ENCODE peak calls at places on chromosome 11, in eight cellular contexts. X is activated CD8-positive, alpha-beta T cell treated with anti-CD3 and anti-CD28 coated beads for 36 hours; N is GM12865; C is DMS153; I is midbrain; M is transverse colon; J is coronary artery; E is stimulated activated CD4-positive, alpha-beta T cell treated with anti-CD3 and anti-CD28 coated beads, Interleukin-2, amount 100 ng/mL, for 48 hours. Y is an unnamed sample.

GRCh38 chr11:63838150-63838681 is 694 bp upstream of the MARK2 start:
- DNase-seq in X (no peak), N (no peak), C (no peak), I (no peak), M (peak), J (no peak), E (no peak), Y (no peak)

GRCh38 chr11:74371269-74372039 is 26.8 kb downstream of the PGM2L1 start:
- DNase-seq in X (no peak), N (no peak), C (peak), I (no peak), M (no peak), J (no peak), E (no peak), Y (no peak)

GRCh38 chr11:124627546-124627945 is 4.9 kb downstream of the TBRG1 start:
- DNase-seq in X (no peak), N (no peak), C (no peak), I (no peak), M (no peak), J (no peak), E (no peak), Y (no peak)

GRCh38 chr11:9535189-9535781 is 38.2 kb upstream of the WEE1 start:
- DNase-seq in X (peak), N (peak), C (no peak), I (peak), M (peak), J (peak), E (peak), Y (no peak)

GRCh38 chr11:134661660-134662059 is 249.6 kb upstream of the B3GAT1 start:
- DNase-seq in X (no peak), N (no peak), C (no peak), I (no peak), M (no peak), J (no peak), E (no peak), Y (no peak)

GRCh38 chr11:26187639-26188038 is 144.3 kb upstream of the ANO3 start:
- DNase-seq in X (no peak), N (no peak), C (no peak), I (no peak), M (no peak), J (no peak), E (no peak), Y (peak)

GRCh38 chr11:10293423-10294288 is at the start of gene SBF2:
- DNase-seq in X (peak), N (peak), C (peak), I (peak), M (peak), J (peak), E (peak), Y (peak)

GRCh38 chr11:75668508-75669297 is at the start of gene MAP6:
- DNase-seq in X (peak), N (peak), C (peak), I (peak), M (peak), J (no peak), E (peak), Y (no peak)

GRCh38 chr11:13429836-13430235 is 33.2 kb downstream of the BTBD10 start:
- DNase-seq in X (no peak), N (no peak), C (no peak), I (no peak), M (no peak), J (no peak), E (no peak), Y (no peak)

GRCh38 chr11:70823771-70824170 is 425.4 kb downstream of the CTTN start:
- DNase-seq in X (no peak), N (no peak), C (no peak), I (no peak), M (no peak), J (no peak), E (no peak), Y (no peak)

GRCh38 chr11:75298191-75298590 is 53.3 kb downstream of the ARRB1 start:
- DNase-seq in X (no peak), N (no peak), C (peak), I (no peak), M (no peak), J (no peak), E (no peak), Y (no peak)